ENCODE peak calls at places on chromosomes 4 and X, in seven cellular contexts. M is H54, X is NCI-H2081 treated with DMSO at 0.1 percent for 48 hours, F is dermis microvascular lymphatic vessel endothelial cell, W is head of caudate nucleus, A is Calu3, T is HS-27A. H is an unnamed sample.

GRCh38 chr4:78056265-78057129 is 626 bp upstream of the FRAS1 start:
- DNase-seq in F (no peak), A (peak), X (peak), T (peak), M (no peak), W (peak), H (peak)

GRCh38 chr4:113540859-113541258 is 220.7 kb downstream of the CAMK2D start:
- DNase-seq in W (no peak), T (no peak), X (no peak), M (no peak), A (no peak), F (peak), H (no peak)

GRCh38 chrX:150365953-150366911 is 3.1 kb downstream of the MAMLD1 start:
- DNase-seq in F (no peak), X (no peak), A (peak), T (no peak), W (peak), M (no peak), H (peak)

GRCh38 chrX:16993791-16994318 is 47.4 kb downstream of the REPS2 start:
- DNase-seq in M (no peak), T (no peak), W (no peak), F (no peak), A (no peak), X (no peak), H (peak)

GRCh38 chr4:5940470-5941203 is 47.8 kb upstream of the CRMP1 start:
- DNase-seq in A (peak), F (no peak), M (no peak), W (no peak), X (peak), T (no peak), H (no peak)

GRCh38 chr4:23911675-23912455 is 22.0 kb upstream of the PPARGC1A start:
- DNase-seq in A (no peak), T (no peak), F (no peak), W (no peak), X (no peak), M (no peak), H (no peak)

GRCh38 chr4:8336412-8337075 is 67.0 kb downstream of the HTRA3 start:
- DNase-seq in A (no peak), M (peak), W (no peak), T (no peak), X (no peak), F (no peak), H (no peak)

GRCh38 chrX:46574337-46574940 is 874 bp downstream of the CHST7 start:
- DNase-seq in W (no peak), X (no peak), A (peak), M (no peak), T (no peak), F (no peak), H (no peak)

GRCh38 chrX:118730500-118731247 is 3.3 kb downstream of the IL13RA1 start:
- DNase-seq in M (no peak), W (no peak), T (peak), A (no peak), F (no peak), X (no peak), H (no peak)

GRCh38 chr4:112167790-112168189 is 22.5 kb downstream of the FAM241A start:
- DNase-seq in X (no peak), A (no peak), W (no peak), F (no peak), M (no peak), T (no peak), H (no peak)

GRCh38 chr4:10159671-10160070 is 43.1 kb upstream of the WDR1 start:
- DNase-seq in M (no peak), F (no peak), W (no peak), T (no peak), A (no peak), X (no peak), H (no peak)

GRCh38 chr4:7280906-7281305 is 88.6 kb downstream of the SORCS2 start:
- DNase-seq in X (no peak), T (no peak), M (no peak), A (no peak), W (no peak), F (no peak), H (no peak)

GRCh38 chrX:131841496-131842410 is 181.3 kb upstream of the STK26 start:
- DNase-seq in M (peak), F (peak), T (no peak), W (no peak), A (peak), X (peak), H (peak)

GRCh38 chr4:36274158-36274557 is 7.3 kb upstream of the DTHD1 start:
- DNase-seq in W (no peak), F (no peak), M (no peak), T (no peak), A (no peak), X (no peak), H (no peak)

GRCh38 chr4:120517966-120518365 is 404.6 kb downstream of the PRDM5 start:
- DNase-seq in X (no peak), T (peak), M (peak), F (peak), A (no peak), W (no peak), H (no peak)

GRCh38 chr4:48949518-48950207 is 36.4 kb upstream of the CWH43 start:
- DNase-seq in T (no peak), W (no peak), X (no peak), M (no peak), F (no peak), A (no peak), H (no peak)

GRCh38 chrX:40543661-40544328 is 37.0 kb upstream of the ATP6AP2 start:
- DNase-seq in A (peak), F (peak), M (no peak), T (no peak), X (peak), W (no peak), H (peak)

H was measured in Ammon's horn.